ENCODE peak calls at places on chromosomes 4 and X, in five cellular contexts. J is astrocyte of the spinal cord, Z is progenitor cell of endocrine pancreas, M is astrocyte of the cerebellum, S is HepG2. X is an unnamed sample.

GRCh38 chrX:10008483-10009056 is 41.4 kb downstream of the CLDN34 start:
- DNase-seq in J (no peak), Z (no peak), M (no peak), S (no peak), X (no peak)

GRCh38 chr4:2095236-2096072 is 36.3 kb downstream of the NAT8L start:
- DNase-seq in J (peak), Z (no peak), M (peak), S (no peak), X (no peak)

GRCh38 chr4:107780665-107781064 is 44.1 kb upstream of the SGMS2 start:
- DNase-seq in J (peak), Z (no peak), M (no peak), S (no peak), X (no peak)

GRCh38 chr4:184287697-184288255 is 70.1 kb upstream of the ENPP6 start:
- DNase-seq in J (peak), Z (no peak), M (peak), S (peak), X (no peak)

GRCh38 chr4:4780634-4781287 is 78.7 kb upstream of the MSX1 start:
- DNase-seq in J (peak), Z (no peak), M (no peak), S (no peak), X (no peak)

GRCh38 chr4:54099287-54099958 is 540 bp upstream of the GSX2 start:
- DNase-seq in J (peak), Z (no peak), M (peak), S (no peak), X (no peak)

GRCh38 chr4:168832746-168833575 is 177.1 kb downstream of the CBR4 start:
- DNase-seq in J (peak), Z (peak), M (no peak), S (no peak), X (peak)

GRCh38 chr4:141065872-141066271 is 67.4 kb downstream of the RNF150 start:
- DNase-seq in J (no peak), Z (no peak), M (no peak), S (no peak), X (no peak)

GRCh38 chr4:1053080-1053661 is 41.7 kb downstream of the FGFRL1 start:
- DNase-seq in J (no peak), Z (no peak), M (no peak), S (no peak), X (no peak)

GRCh38 chr4:19971829-19972228 is 279.9 kb upstream of the SLIT2 start:
- DNase-seq in J (peak), Z (no peak), M (no peak), S (no peak), X (no peak)

GRCh38 chrX:22365460-22365859 is 92.7 kb downstream of the CBLL2 start:
- DNase-seq in J (peak), Z (no peak), M (peak), S (no peak), X (no peak)

GRCh38 chr4:146338512-146338911 is 124.2 kb downstream of the REELD1 start:
- DNase-seq in J (no peak), Z (no peak), M (no peak), S (no peak), X (no peak)

GRCh38 chrX:125003746-125004446 is 315.8 kb upstream of the TEX13C start:
- DNase-seq in J (no peak), Z (no peak), M (no peak), S (no peak), X (no peak)

GRCh38 chr4:818106-818921 is 7.6 kb downstream of the CPLX1 start:
- DNase-seq in J (no peak), Z (no peak), M (no peak), S (no peak), X (no peak)

GRCh38 chrX:9693307-9694001 is 72.2 kb downstream of the GPR143 start:
- DNase-seq in J (no peak), Z (no peak), M (no peak), S (no peak), X (no peak)

GRCh38 chrX:47247206-47247998 is 14.6 kb downstream of the USP11 start:
- DNase-seq in J (peak), Z (no peak), M (peak), S (no peak), X (no peak)

GRCh38 chr4:155999743-156000142 is 46.1 kb upstream of the CTSO start:
- DNase-seq in J (peak), Z (no peak), M (no peak), S (no peak), X (peak)

GRCh38 chr4:1415681-1415981 is 9.4 kb upstream of the NKX1-1 start:
- DNase-seq in J (no peak), Z (no peak), M (no peak), S (no peak), X (no peak)

GRCh38 chr4:26288308-26288982 is 32.4 kb upstream of the RBPJ start:
- DNase-seq in J (peak), Z (no peak), M (no peak), S (no peak), X (no peak)

GRCh38 chr4:26860922-26861433 is 337 bp downstream of the STIM2 start:
- DNase-seq in J (peak), Z (peak), M (no peak), S (peak), X (peak)

GRCh38 chr4:180809439-180809838 is 1433.8 kb upstream of the TENM3 start:
- DNase-seq in J (no peak), Z (no peak), M (no peak), S (no peak), X (no peak)

GRCh38 chr4:74632634-74633033 is 161.7 kb downstream of the BTC start:
- DNase-seq in J (peak), Z (no peak), M (peak), S (no peak), X (no peak)

GRCh38 chr4:82842593-82842992 is 44.0 kb upstream of the SCD5 start:
- DNase-seq in J (no peak), Z (no peak), M (peak), S (peak), X (no peak)

GRCh38 chr4:166049036-166049435 is 176.0 kb downstream of the TLL1 start:
- DNase-seq in J (no peak), Z (no peak), M (no peak), S (no peak), X (no peak)

GRCh38 chr4:106628616-106629606 is 260.3 kb upstream of the GIMD1 start:
- DNase-seq in J (peak), Z (no peak), M (no peak), S (no peak), X (no peak)

GRCh38 chr4:186445040-186445439 is 110.3 kb downstream of the MTNR1A start:
- DNase-seq in J (no peak), Z (no peak), M (no peak), S (no peak), X (no peak)

GRCh38 chr4:141099326-141099725 is 33.9 kb downstream of the RNF150 start:
- DNase-seq in J (peak), Z (no peak), M (peak), S (no peak), X (no peak)

GRCh38 chr4:8393593-8394038 is 46.9 kb downstream of the ACOX3 start:
- DNase-seq in J (peak), Z (no peak), M (peak), S (no peak), X (peak)

GRCh38 chrX:133670394-133670793 is 255.1 kb upstream of the GPC4 start:
- DNase-seq in J (peak), Z (no peak), M (peak), S (no peak), X (peak)

GRCh38 chrX:20507901-20508620 is 241.4 kb upstream of the RPS6KA3 start:
- DNase-seq in J (no peak), Z (no peak), M (no peak), S (no peak), X (no peak)

GRCh38 chr4:112343330-112343729 is 46.2 kb downstream of the ALPK1 start:
- DNase-seq in J (no peak), Z (no peak), M (no peak), S (no peak), X (no peak)

GRCh38 chr4:112352736-112353135 is 55.6 kb downstream of the ALPK1 start:
- DNase-seq in J (no peak), Z (no peak), M (no peak), S (no peak), X (no peak)

DNA sequence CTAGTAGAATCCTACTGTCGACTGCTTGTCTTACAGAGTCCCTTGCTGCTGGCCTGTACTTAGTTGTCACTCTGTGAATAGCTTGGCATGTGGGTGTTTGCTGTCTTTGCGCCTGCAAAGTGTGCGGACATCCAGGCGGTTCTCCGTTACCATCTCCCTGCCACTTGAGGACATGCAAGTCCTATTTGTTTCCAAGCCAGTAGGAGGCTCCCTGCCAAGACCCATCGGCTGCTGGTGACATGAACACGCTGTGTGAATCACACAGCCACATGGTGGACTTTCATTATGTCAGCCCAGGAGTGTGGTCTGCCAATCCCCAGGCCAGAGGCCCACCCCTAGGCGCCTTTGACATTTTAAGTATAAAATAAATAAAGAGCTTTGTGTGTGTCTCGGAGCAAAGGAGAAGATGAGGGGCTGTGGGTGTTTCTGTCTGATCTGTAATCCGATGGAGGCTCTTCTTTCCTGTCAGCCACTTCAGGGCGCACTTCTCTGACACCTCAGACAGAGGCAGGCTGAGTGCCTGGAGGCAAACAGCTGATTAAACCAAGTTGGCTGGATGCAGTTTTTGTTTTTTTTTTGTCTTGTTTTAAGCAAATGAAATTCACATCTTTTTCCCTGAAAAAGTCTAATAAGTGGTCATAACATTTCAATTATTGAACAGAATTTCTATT is 51.5 kb downstream of the ALPK1 start:
- DNase-seq in J (peak), Z (no peak), M (no peak), S (peak), X (peak)
- TF ChIP-seq CTCF in J (peak), Z (peak), M (peak), S (peak), X (peak)

DNA sequence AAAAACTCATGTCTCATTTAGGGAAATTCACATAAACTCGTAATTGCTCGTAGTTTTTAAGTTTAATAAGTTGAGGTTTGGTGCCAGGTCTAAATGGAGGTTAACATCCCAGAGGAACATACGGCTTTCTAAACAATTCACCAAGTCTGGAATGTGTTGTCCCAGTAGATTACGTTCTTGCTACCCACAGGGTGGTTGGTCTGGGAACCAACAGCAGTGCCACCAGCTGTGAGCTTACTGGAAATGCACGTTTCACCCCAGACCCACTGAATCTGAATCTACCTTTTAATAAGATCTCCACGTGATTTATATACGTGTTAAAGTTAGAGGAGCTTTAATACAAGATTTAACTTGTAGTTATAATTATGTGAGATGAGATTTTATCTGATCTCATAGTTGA is 134.3 kb downstream of the BMPR1B start:
- DNase-seq in J (peak), Z (no peak), M (peak), S (no peak), X (no peak)
- TF ChIP-seq CTCF in J (peak), Z (no peak), M (no peak), S (no peak), X (no peak)

GRCh38 chr4:87838207-87838606 is 5.4 kb downstream of the MEPE start:
- DNase-seq in J (peak), Z (no peak), M (no peak), S (no peak), X (no peak)
- TF ChIP-seq CTCF in J (peak), Z (peak), M (peak), S (peak), X (peak)

DNA sequence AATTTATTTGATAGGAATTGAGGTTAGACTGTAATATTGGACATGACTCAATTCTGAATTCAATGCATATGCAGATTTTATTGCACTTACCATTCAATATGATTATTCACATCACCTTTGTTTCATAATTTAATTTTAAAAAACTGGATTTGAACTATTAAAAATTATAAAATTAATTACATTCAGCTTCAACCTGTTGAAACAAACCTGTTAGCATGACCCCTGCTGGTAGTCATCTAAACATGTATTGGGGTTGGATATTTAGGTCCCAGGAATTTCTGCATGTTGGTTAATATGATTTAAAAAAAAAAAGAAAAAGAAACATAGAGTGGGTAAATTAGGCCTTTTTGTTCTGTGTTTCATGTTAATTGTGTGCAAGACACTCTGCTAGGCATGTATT is 85.9 kb downstream of the ARSJ start:
- DNase-seq in J (no peak), Z (no peak), M (no peak), S (peak), X (no peak)
- TF ChIP-seq CTCF in J (peak), Z (peak), M (peak), S (no peak), X (peak)

GRCh38 chr4:15320116-15320515 is 107.7 kb upstream of the C1QTNF7 start:
- DNase-seq in J (no peak), Z (no peak), M (no peak), S (no peak), X (no peak)
- TF ChIP-seq CTCF in J (no peak), Z (no peak), M (no peak), S (no peak), X (no peak)

DNA sequence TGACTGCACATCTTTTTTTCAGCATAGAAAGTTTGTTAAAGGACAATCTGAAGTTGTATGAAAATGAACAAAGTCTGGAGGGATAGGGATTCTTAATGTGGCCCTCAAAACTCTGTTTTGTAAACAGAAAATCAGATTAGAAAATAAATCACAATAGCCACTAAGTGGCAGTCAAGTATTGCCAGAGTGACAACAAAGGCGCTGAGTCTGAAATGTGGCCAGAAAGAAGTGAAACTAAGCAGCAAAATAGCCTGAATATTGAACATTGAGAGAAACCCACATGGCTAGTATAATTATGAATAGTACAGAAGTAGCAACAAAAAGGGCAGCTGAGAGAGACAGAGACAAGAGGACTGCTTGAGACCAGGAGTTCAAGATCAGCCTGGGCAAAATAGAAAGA is 81.1 kb upstream of the CT45A1 start:
- DNase-seq in J (no peak), Z (no peak), M (no peak), S (no peak), X (no peak)
- TF ChIP-seq CTCF in J (no peak), Z (no peak), M (no peak), S (no peak), X (no peak)

DNA sequence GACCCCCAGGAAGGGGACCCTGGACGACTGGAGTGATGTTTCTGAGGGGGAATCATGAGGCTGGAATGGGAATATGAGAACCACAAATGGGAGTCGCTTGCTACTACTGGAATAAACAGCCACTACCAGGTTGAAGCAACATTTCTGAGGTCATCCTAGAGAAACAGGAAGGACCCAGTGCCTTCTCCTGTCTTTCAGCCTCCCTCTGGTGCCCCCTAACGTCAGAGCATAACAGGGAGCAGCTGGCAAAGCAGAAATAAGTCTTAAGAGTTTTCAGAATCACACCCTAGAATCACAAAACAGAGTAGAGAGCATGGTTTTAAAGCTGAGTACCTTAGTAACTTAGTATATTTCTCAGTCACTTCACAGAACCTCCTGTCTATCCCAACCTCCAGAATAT is 347.8 kb upstream of the PITX2 start:
- DNase-seq in J (peak), Z (peak), M (peak), S (peak), X (peak)
- TF ChIP-seq CTCF in J (peak), Z (peak), M (peak), S (peak), X (peak)

GRCh38 chrX:94424456-94424855 is 750.5 kb downstream of the FAM133A start:
- DNase-seq in J (no peak), Z (no peak), M (no peak), S (no peak), X (no peak)
- TF ChIP-seq CTCF in J (no peak), Z (no peak), M (no peak), S (no peak), X (no peak)

DNA sequence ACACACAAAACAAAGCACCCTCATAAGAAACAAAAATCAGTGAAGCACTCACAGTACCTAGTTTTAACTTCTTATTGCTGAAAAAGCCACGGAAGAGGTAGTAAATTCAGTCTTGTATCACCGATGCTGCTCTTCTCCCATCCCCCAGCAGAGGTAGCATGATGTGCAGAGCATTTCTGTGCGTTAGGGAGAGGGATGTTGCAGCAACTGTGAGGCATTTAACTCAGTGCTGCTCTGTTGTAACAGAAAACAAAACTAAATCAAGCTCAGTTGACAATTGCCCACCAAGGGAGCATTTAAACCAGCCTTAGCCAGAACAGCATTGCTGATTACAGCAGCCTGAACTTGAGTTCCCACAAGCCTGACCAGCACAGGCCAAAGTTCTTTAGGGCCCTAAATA is 1279.7 kb upstream of the ADGRL3 start:
- DNase-seq in J (no peak), Z (no peak), M (no peak), S (no peak), X (no peak)
- TF ChIP-seq CTCF in J (no peak), Z (no peak), M (no peak), S (no peak), X (no peak)

GRCh38 chrX:103687073-103687695 is 685 bp upstream of the MORF4L2 start:
- DNase-seq in J (no peak), Z (peak), M (no peak), S (no peak), X (peak)
- TF ChIP-seq CTCF in J (peak), Z (peak), M (peak), S (peak), X (peak)